ENCODE peak calls at places on chromosomes 12 and 14, in eight cellular contexts. One of them, this sample, is unnamed.

GRCh38 chr14:56894591-56894991 is 84.3 kb upstream of the OTX2 start:
- DNase-seq in RKO: no peak
- DNase-seq in activated CD8-positive, alpha-beta memory T cell treated with anti-CD3 and anti-CD28 coated beads, Interleukin-2, amount 50 U/mL, for 48 hours: no peak
- DNase-seq in activated gamma-delta T cell: no peak
- DNase-seq in Calu3: no peak
- DNase-seq in NCI-H1092 treated with DMSO at 0.1 percent for 48 hours: no peak
- DNase-seq in caudate nucleus: no peak
- DNase-seq in left lobe of liver: no peak
- DNase-seq in this sample: no peak

GRCh38 chr12:131040491-131040890 is 86.8 kb downstream of the ADGRD1 start:
- DNase-seq in RKO: no peak
- DNase-seq in activated CD8-positive, alpha-beta memory T cell treated with anti-CD3 and anti-CD28 coated beads, Interleukin-2, amount 50 U/mL, for 48 hours: no peak
- DNase-seq in activated gamma-delta T cell: no peak
- DNase-seq in Calu3: no peak
- DNase-seq in NCI-H1092 treated with DMSO at 0.1 percent for 48 hours: no peak
- DNase-seq in caudate nucleus: no peak
- DNase-seq in left lobe of liver: no peak
- DNase-seq in this sample: no peak

GRCh38 chr12:57182918-57183575 is 33.5 kb upstream of the NXPH4 start:
- DNase-seq in RKO: peak; percentile 73
- DNase-seq in activated CD8-positive, alpha-beta memory T cell treated with anti-CD3 and anti-CD28 coated beads, Interleukin-2, amount 50 U/mL, for 48 hours: peak; percentile 92
- DNase-seq in activated gamma-delta T cell: no peak
- DNase-seq in Calu3: peak; percentile 93
- DNase-seq in NCI-H1092 treated with DMSO at 0.1 percent for 48 hours: peak; percentile 49
- DNase-seq in caudate nucleus: no peak
- DNase-seq in left lobe of liver: peak; percentile 74
- DNase-seq in this sample: peak; percentile 75

GRCh38 chr14:51224551-51224950 is 15.5 kb upstream of the TMX1 start:
- DNase-seq in RKO: no peak
- DNase-seq in activated CD8-positive, alpha-beta memory T cell treated with anti-CD3 and anti-CD28 coated beads, Interleukin-2, amount 50 U/mL, for 48 hours: no peak
- DNase-seq in activated gamma-delta T cell: no peak
- DNase-seq in Calu3: no peak
- DNase-seq in NCI-H1092 treated with DMSO at 0.1 percent for 48 hours: no peak
- DNase-seq in caudate nucleus: no peak
- DNase-seq in left lobe of liver: no peak
- DNase-seq in this sample: no peak

GRCh38 chr12:27922591-27923139 is 49.9 kb downstream of the PTHLH start:
- DNase-seq in RKO: no peak
- DNase-seq in activated CD8-positive, alpha-beta memory T cell treated with anti-CD3 and anti-CD28 coated beads, Interleukin-2, amount 50 U/mL, for 48 hours: no peak
- DNase-seq in activated gamma-delta T cell: no peak
- DNase-seq in Calu3: no peak
- DNase-seq in NCI-H1092 treated with DMSO at 0.1 percent for 48 hours: no peak
- DNase-seq in caudate nucleus: no peak
- DNase-seq in left lobe of liver: peak; percentile 61
- DNase-seq in this sample: no peak

GRCh38 chr14:95233702-95234241 is 76.4 kb upstream of the DICER1 start:
- DNase-seq in RKO: no peak
- DNase-seq in activated CD8-positive, alpha-beta memory T cell treated with anti-CD3 and anti-CD28 coated beads, Interleukin-2, amount 50 U/mL, for 48 hours: no peak
- DNase-seq in activated gamma-delta T cell: no peak
- DNase-seq in Calu3: no peak
- DNase-seq in NCI-H1092 treated with DMSO at 0.1 percent for 48 hours: no peak
- DNase-seq in caudate nucleus: no peak
- DNase-seq in left lobe of liver: no peak
- DNase-seq in this sample: no peak

GRCh38 chr12:4892418-4892817 is 17.3 kb upstream of the KCNA1 start:
- DNase-seq in RKO: no peak
- DNase-seq in activated CD8-positive, alpha-beta memory T cell treated with anti-CD3 and anti-CD28 coated beads, Interleukin-2, amount 50 U/mL, for 48 hours: no peak
- DNase-seq in activated gamma-delta T cell: no peak
- DNase-seq in Calu3: no peak
- DNase-seq in NCI-H1092 treated with DMSO at 0.1 percent for 48 hours: no peak
- DNase-seq in caudate nucleus: no peak
- DNase-seq in left lobe of liver: no peak
- DNase-seq in this sample: no peak

GRCh38 chr14:106879241-106879640 is 1352.9 kb downstream of the TMEM121 start:
- DNase-seq in RKO: peak; percentile 81
- DNase-seq in activated CD8-positive, alpha-beta memory T cell treated with anti-CD3 and anti-CD28 coated beads, Interleukin-2, amount 50 U/mL, for 48 hours: peak; percentile 88
- DNase-seq in activated gamma-delta T cell: no peak
- DNase-seq in Calu3: peak; percentile 88
- DNase-seq in NCI-H1092 treated with DMSO at 0.1 percent for 48 hours: no peak
- DNase-seq in caudate nucleus: no peak
- DNase-seq in left lobe of liver: no peak
- DNase-seq in this sample: peak; percentile 71

GRCh38 chr12:115871714-115872113 is 405.8 kb downstream of the MED13L start:
- DNase-seq in RKO: peak; percentile 69
- DNase-seq in activated CD8-positive, alpha-beta memory T cell treated with anti-CD3 and anti-CD28 coated beads, Interleukin-2, amount 50 U/mL, for 48 hours: no peak
- DNase-seq in activated gamma-delta T cell: no peak
- DNase-seq in Calu3: peak; percentile 29
- DNase-seq in NCI-H1092 treated with DMSO at 0.1 percent for 48 hours: peak; percentile 46
- DNase-seq in caudate nucleus: no peak
- DNase-seq in left lobe of liver: no peak
- DNase-seq in this sample: no peak

GRCh38 chr12:8894986-8895385 is 19.3 kb upstream of the PHC1 start:
- DNase-seq in RKO: no peak
- DNase-seq in activated CD8-positive, alpha-beta memory T cell treated with anti-CD3 and anti-CD28 coated beads, Interleukin-2, amount 50 U/mL, for 48 hours: no peak
- DNase-seq in activated gamma-delta T cell: no peak
- DNase-seq in Calu3: no peak
- DNase-seq in NCI-H1092 treated with DMSO at 0.1 percent for 48 hours: no peak
- DNase-seq in caudate nucleus: no peak
- DNase-seq in left lobe of liver: no peak
- DNase-seq in this sample: no peak

GRCh38 chr12:115455268-115455681 is 771.3 kb upstream of the TBX3 start:
- DNase-seq in RKO: no peak
- DNase-seq in activated CD8-positive, alpha-beta memory T cell treated with anti-CD3 and anti-CD28 coated beads, Interleukin-2, amount 50 U/mL, for 48 hours: no peak
- DNase-seq in activated gamma-delta T cell: no peak
- DNase-seq in Calu3: no peak
- DNase-seq in NCI-H1092 treated with DMSO at 0.1 percent for 48 hours: no peak
- DNase-seq in caudate nucleus: no peak
- DNase-seq in left lobe of liver: no peak
- DNase-seq in this sample: no peak

This sample was measured in NCI-H146.